ENCODE peak calls at places on chromosomes 5 and 9, in four cellular contexts. One of them, this sample, is unnamed.
A peak's percentile ranks its signal among the peaks of the same experiment; 100 is the strongest.

GRCh38 chr9:14158911-14159310 is 155.0 kb downstream of the NFIB start:
- DNase-seq in AG09309: no peak
- DNase-seq in GM12865: no peak
- DNase-seq in tibial artery: no peak
- DNase-seq in this sample: no peak

GRCh38 chr5:169650701-169651331 is 13.7 kb downstream of the DOCK2 start:
- DNase-seq in GM12865: peak; percentile 88
- DNase-seq in AG09309: peak; percentile 39
- DNase-seq in tibial artery: no peak
- DNase-seq in this sample: no peak

GRCh38 chr9:121748080-121748479 is 96.6 kb downstream of the DAB2IP start:
- DNase-seq in GM12865: no peak
- DNase-seq in AG09309: no peak
- DNase-seq in tibial artery: no peak
- DNase-seq in this sample: no peak

GRCh38 chr9:88537743-88538055 is 2.7 kb downstream of the NXNL2 start:
- DNase-seq in tibial artery: peak; percentile 95
- DNase-seq in GM12865: peak; percentile 39
- DNase-seq in AG09309: peak; percentile 84
- DNase-seq in this sample: peak; percentile 17

GRCh38 chr5:37723147-37723961 is 116.5 kb downstream of the GDNF start:
- DNase-seq in GM12865: peak; percentile 30
- DNase-seq in tibial artery: no peak
- DNase-seq in AG09309: no peak
- DNase-seq in this sample: peak; percentile 62

GRCh38 chr5:147507480-147508126 is 2.3 kb downstream of the DPYSL3 start:
- DNase-seq in tibial artery: no peak
- DNase-seq in AG09309: no peak
- DNase-seq in GM12865: no peak
- DNase-seq in this sample: no peak

GRCh38 chr5:44807269-44807668 is 1.5 kb upstream of the MRPS30 start:
- DNase-seq in tibial artery: no peak
- DNase-seq in AG09309: no peak
- DNase-seq in GM12865: no peak
- DNase-seq in this sample: no peak

GRCh38 chr5:31502506-31502905 is 29.4 kb downstream of the DROSHA start:
- DNase-seq in AG09309: no peak
- DNase-seq in tibial artery: no peak
- DNase-seq in GM12865: no peak
- DNase-seq in this sample: no peak

GRCh38 chr5:40549611-40550010 is 130.1 kb upstream of the PTGER4 start:
- DNase-seq in AG09309: no peak
- DNase-seq in tibial artery: no peak
- DNase-seq in GM12865: no peak
- DNase-seq in this sample: no peak

GRCh38 chr9:92600742-92601261 is 65.0 kb upstream of the ECM2 start:
- DNase-seq in tibial artery: no peak
- DNase-seq in AG09309: no peak
- DNase-seq in GM12865: no peak
- DNase-seq in this sample: no peak

GRCh38 chr5:58455966-58456365 is 3.9 kb downstream of the PLK2 start:
- DNase-seq in AG09309: no peak
- DNase-seq in tibial artery: no peak
- DNase-seq in GM12865: no peak
- DNase-seq in this sample: no peak
- H3K4me3 ChIP-seq in AG09309: peak overlapping the region; percentile 18
- H3K4me3 ChIP-seq in tibial artery: no peak overlapping the region
- H3K4me3 ChIP-seq in GM12865: no peak overlapping the region
- H3K4me3 ChIP-seq in this sample: peak overlapping the region; percentile 90

GRCh38 chr5:176628406-176629228 is 1.7 kb downstream of the SNCB start:
- DNase-seq in GM12865: no peak
- DNase-seq in AG09309: no peak
- DNase-seq in tibial artery: no peak
- DNase-seq in this sample: no peak

GRCh38 chr5:176629853-176630680 is at the start of the genes EIF4E1B and SNCB:
- DNase-seq in GM12865: peak; percentile 32
- DNase-seq in tibial artery: no peak
- DNase-seq in AG09309: no peak
- DNase-seq in this sample: no peak

GRCh38 chr5:176627582-176627981 is 2.8 kb downstream of the SNCB start:
- DNase-seq in tibial artery: no peak
- DNase-seq in AG09309: no peak
- DNase-seq in GM12865: no peak
- DNase-seq in this sample: no peak

GRCh38 chr5:176630681-176631222 is 277 bp downstream of the EIF4E1B start:
- DNase-seq in tibial artery: no peak
- DNase-seq in AG09309: no peak
- DNase-seq in GM12865: no peak
- DNase-seq in this sample: no peak

GRCh38 chr5:176629317-176629852 is 949 bp downstream of the SNCB start:
- DNase-seq in GM12865: no peak
- DNase-seq in tibial artery: no peak
- DNase-seq in AG09309: no peak
- DNase-seq in this sample: no peak
- H3K4me3 ChIP-seq in GM12865: no peak overlapping the region
- H3K4me3 ChIP-seq in tibial artery: peak overlapping the region; percentile 48
- H3K4me3 ChIP-seq in AG09309: no peak overlapping the region
- H3K4me3 ChIP-seq in this sample: peak overlapping the region; percentile 60

GRCh38 chr5:124918618-124919017 is 172.2 kb upstream of the ZNF608 start:
- DNase-seq in AG09309: no peak
- DNase-seq in GM12865: no peak
- DNase-seq in tibial artery: no peak
- DNase-seq in this sample: no peak
- H3K4me3 ChIP-seq in AG09309: no peak overlapping the region
- H3K4me3 ChIP-seq in GM12865: no peak overlapping the region
- H3K4me3 ChIP-seq in tibial artery: no peak overlapping the region
- H3K4me3 ChIP-seq in this sample: no peak overlapping the region

GRCh38 chr9:35944173-35944572 is 13.8 kb downstream of the OR2S2 start:
- DNase-seq in GM12865: no peak
- DNase-seq in AG09309: no peak
- DNase-seq in tibial artery: no peak
- DNase-seq in this sample: no peak

GRCh38 chr9:35942286-35942685 is 15.7 kb downstream of the OR2S2 start:
- DNase-seq in AG09309: no peak
- DNase-seq in tibial artery: no peak
- DNase-seq in GM12865: no peak
- DNase-seq in this sample: no peak

GRCh38 chr9:35948451-35948850 is 9.5 kb downstream of the OR2S2 start:
- DNase-seq in tibial artery: no peak
- DNase-seq in AG09309: no peak
- DNase-seq in GM12865: no peak
- DNase-seq in this sample: no peak

GRCh38 chr9:35948901-35949318 is 9.0 kb downstream of the OR2S2 start:
- DNase-seq in GM12865: no peak
- DNase-seq in AG09309: no peak
- DNase-seq in tibial artery: no peak
- DNase-seq in this sample: no peak

GRCh38 chr9:35945341-35946018 is 12.5 kb downstream of the OR2S2 start:
- DNase-seq in GM12865: peak; percentile 60
- DNase-seq in AG09309: no peak
- DNase-seq in tibial artery: peak; percentile 86
- DNase-seq in this sample: peak; percentile 45
- H3K4me3 ChIP-seq in GM12865: no peak overlapping the region
- H3K4me3 ChIP-seq in AG09309: no peak overlapping the region
- H3K4me3 ChIP-seq in tibial artery: no peak overlapping the region
- H3K4me3 ChIP-seq in this sample: peak overlapping the region; percentile 29

GRCh38 chr5:1885476-1885755 is 2.7 kb upstream of the IRX4 start:
- DNase-seq in GM12865: no peak
- DNase-seq in tibial artery: no peak
- DNase-seq in AG09309: no peak
- DNase-seq in this sample: no peak
- H3K4me3 ChIP-seq in GM12865: no peak overlapping the region
- H3K4me3 ChIP-seq in tibial artery: no peak overlapping the region
- H3K4me3 ChIP-seq in AG09309: no peak overlapping the region
- H3K4me3 ChIP-seq in this sample: no peak overlapping the region